ENCODE peak calls at places on chromosomes 3 and 15, in five cellular contexts. Y, M, T, H and V are unnamed samples.
A peak's percentile ranks its signal among the peaks of the same experiment; 100 is the strongest.

GRCh38 chr3:140170612-140171011 is 235.6 kb downstream of the CLSTN2 start:
- DNase-seq in Y (no peak), M (no peak), T (no peak), H (no peak), V (no peak)

GRCh38 chr3:17874630-17875029 is 132.2 kb upstream of the TBC1D5 start:
- DNase-seq in Y (no peak), M (no peak), T (no peak), H (no peak), V (no peak)

GRCh38 chr3:44016818-44017217 is 224.9 kb upstream of the TOPAZ1 start:
- DNase-seq in Y (no peak), M (no peak), T (no peak), H (no peak), V (no peak)

GRCh38 chr3:55860040-55860439 is 372.9 kb upstream of the WNT5A start:
- DNase-seq in Y (no peak), M (no peak), T (no peak), H (no peak), V (no peak)

GRCh38 chr3:127820221-127820870 is 2.0 kb downstream of the MGLL start:
- DNase-seq in Y (peak; percentile 53), M (no peak), T (peak; percentile 31), H (no peak), V (no peak)

GRCh38 chr3:187678869-187679268 is 8.7 kb upstream of the SST start:
- DNase-seq in Y (no peak), M (no peak), T (peak; percentile 13), H (no peak), V (peak; percentile 63)

GRCh38 chr3:65334045-65334665 is 646.4 kb upstream of the ADAMTS9 start:
- DNase-seq in Y (no peak), M (no peak), T (no peak), H (no peak), V (no peak)

GRCh38 chr3:37741644-37742043 is 120.0 kb upstream of the CTDSPL start:
- DNase-seq in Y (peak; percentile 68), M (peak; percentile 28), T (peak; percentile 47), H (no peak), V (no peak)

GRCh38 chr3:171691485-171691884 is 118.8 kb downstream of the PLD1 start:
- DNase-seq in Y (no peak), M (no peak), T (no peak), H (no peak), V (no peak)
- H3K36me3 ChIP-seq in Y (no peaks in the 10 kb centered on the region), M (peaks cover 4% of the 10 kb centered on the region), T (no peaks in the 10 kb centered on the region), H (no peaks in the 10 kb centered on the region), V (no peaks in the 10 kb centered on the region)

GRCh38 chr15:31300208-31300661 is 26.4 kb upstream of the KLF13 start:
- DNase-seq in Y (peak; percentile 28), M (no peak), T (no peak), H (no peak), V (no peak)
- H3K27ac ChIP-seq in Y (no peak overlapping the region), M (no peak overlapping the region), T (no peak overlapping the region), H (no peak overlapping the region), V (no peak overlapping the region)

DNA sequence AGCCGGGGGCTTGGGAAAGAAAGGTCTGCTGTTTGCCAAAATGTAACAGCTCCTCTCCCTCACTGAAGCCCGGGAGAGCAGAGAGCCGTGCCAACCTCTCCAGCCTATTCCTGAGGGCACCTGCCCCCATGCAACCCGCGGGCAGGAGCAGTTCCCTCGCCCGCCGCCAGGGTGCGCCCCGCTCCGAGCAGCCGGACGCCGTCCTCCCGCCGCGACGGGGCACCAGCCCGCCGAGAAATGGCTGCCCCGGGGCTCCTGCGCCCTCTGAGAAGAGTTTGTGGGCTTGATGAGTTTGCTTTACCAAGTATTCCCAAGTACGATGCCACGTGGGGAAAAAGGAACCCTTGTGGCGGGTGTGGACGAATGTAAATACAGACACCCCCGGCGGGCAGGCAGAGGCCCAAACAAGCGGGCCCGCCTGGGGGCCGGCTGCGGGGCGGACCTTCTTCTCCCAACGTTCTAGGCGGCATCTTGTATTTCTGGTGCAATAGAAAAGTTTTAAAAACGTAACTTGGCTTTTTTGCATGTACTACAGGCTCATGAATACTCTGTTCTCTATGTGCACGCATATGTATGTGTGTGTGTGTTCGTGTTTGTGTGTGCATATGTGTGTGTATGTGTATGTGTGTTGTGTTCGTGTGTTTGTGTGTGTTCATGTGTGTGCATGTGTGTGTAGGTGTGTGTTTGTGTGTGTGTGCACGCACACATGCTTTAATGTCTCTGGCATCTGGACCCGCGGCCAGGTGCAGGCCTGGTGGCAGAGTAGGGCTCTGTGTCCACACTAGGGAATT is 162.9 kb downstream of the CHSY1 start:
- DNase-seq in Y (peak; percentile 75), M (no peak), T (peak; percentile 80), H (peak; percentile 66), V (peak; percentile 47)
- H3K4me3 ChIP-seq in Y (no peak overlapping the region), M (peak overlapping the region; percentile 65), T (no peak overlapping the region), H (no peak overlapping the region), V (no peak overlapping the region)

GRCh38 chr3:33132019-33132360 is 18.2 kb downstream of the CRTAP start:
- DNase-seq in Y (no peak), M (no peak), T (no peak), H (no peak), V (no peak)

GRCh38 chr3:33131328-33132018 is 17.7 kb downstream of the CRTAP start:
- DNase-seq in Y (no peak), M (no peak), T (no peak), H (no peak), V (peak; percentile 68)

GRCh38 chr3:33125840-33126239 is 12.0 kb downstream of the CRTAP start:
- DNase-seq in Y (no peak), M (no peak), T (no peak), H (no peak), V (no peak)

GRCh38 chr3:33130144-33130543 is 16.3 kb downstream of the CRTAP start:
- DNase-seq in Y (no peak), M (no peak), T (no peak), H (no peak), V (no peak)

DNA sequence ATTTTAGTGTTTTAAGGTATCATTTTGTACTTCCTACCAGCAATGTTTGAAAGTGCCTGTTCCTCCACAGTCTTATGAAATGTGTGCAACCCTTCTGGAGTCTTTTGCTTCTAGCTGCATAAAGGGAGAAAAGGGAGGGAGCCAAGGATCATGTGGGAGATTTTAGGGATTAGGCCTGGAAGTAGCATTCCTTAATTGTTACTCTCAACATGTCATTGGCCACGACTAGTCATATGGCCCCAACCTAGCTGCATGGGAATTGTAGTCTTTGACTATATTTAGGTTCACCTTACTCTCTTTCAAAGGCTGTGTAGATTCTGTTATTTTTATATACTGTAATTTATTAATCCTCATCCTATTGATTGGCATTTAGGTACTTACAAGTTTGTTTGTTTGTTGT is 14.9 kb downstream of the CRTAP start:
- DNase-seq in Y (no peak), M (no peak), T (no peak), H (no peak), V (no peak)
- H3K36me3 ChIP-seq in Y (peaks cover 30% of the 10 kb centered on the region), M (peaks cover 29% of the 10 kb centered on the region), T (no peaks in the 10 kb centered on the region), H (peaks cover 17% of the 10 kb centered on the region), V (peaks cover 3% of the 10 kb centered on the region)

GRCh38 chr3:113607219-113607596 is 74.9 kb downstream of the SIDT1 start:
- DNase-seq in Y (no peak), M (no peak), T (no peak), H (no peak), V (no peak)
- H3K27ac ChIP-seq in Y (no peak overlapping the region), M (no peak overlapping the region), T (no peak overlapping the region), H (no peak overlapping the region), V (no peak overlapping the region)

GRCh38 chr15:93126496-93127083 is 37.6 kb upstream of the RGMA start:
- DNase-seq in Y (no peak), M (no peak), T (no peak), H (no peak), V (no peak)

GRCh38 chr15:93135459-93135858 is 46.4 kb upstream of the RGMA start:
- DNase-seq in Y (no peak), M (no peak), T (no peak), H (no peak), V (no peak)

GRCh38 chr15:93131485-93132075 is 42.6 kb upstream of the RGMA start:
- DNase-seq in Y (no peak), M (no peak), T (no peak), H (no peak), V (no peak)

GRCh38 chr15:93127286-93127685 is 38.3 kb upstream of the RGMA start:
- DNase-seq in Y (no peak), M (no peak), T (no peak), H (no peak), V (no peak)

GRCh38 chr15:93130111-93130510 is 41.1 kb upstream of the RGMA start:
- DNase-seq in Y (no peak), M (no peak), T (no peak), H (no peak), V (no peak)
- H3K4me3 ChIP-seq in Y (no peak overlapping the region), M (no peak overlapping the region), T (no peak overlapping the region), H (no peak overlapping the region), V (no peak overlapping the region)

GRCh38 chr15:42175671-42176070 is 19.2 kb upstream of the PLA2G4F start:
- DNase-seq in Y (no peak), M (no peak), T (no peak), H (no peak), V (no peak)
- H3K36me3 ChIP-seq in Y (peaks cover 16% of the 10 kb centered on the region), M (peaks cover 65% of the 10 kb centered on the region), T (no peaks in the 10 kb centered on the region), H (peaks cover 51% of the 10 kb centered on the region), V (peaks cover 4% of the 10 kb centered on the region)

DNA sequence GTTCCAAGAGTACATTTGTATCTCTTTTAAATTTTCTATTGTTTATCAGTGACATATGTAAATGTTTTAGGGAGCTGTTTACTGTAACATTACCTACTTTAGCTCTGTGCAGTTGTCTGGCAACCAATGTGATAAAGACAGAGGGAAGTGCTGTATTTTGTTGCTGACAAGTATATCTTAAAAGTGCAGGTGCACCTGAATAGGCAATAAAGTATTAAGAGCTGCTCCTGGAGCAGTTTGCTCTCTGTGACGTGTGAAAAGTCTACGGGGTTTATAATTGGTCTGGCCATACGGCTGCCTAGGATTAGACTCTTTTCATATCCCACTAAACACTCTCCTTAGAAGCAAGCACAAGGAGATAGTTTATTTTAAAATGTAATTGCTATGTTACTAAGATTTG is 178.3 kb downstream of the IGF1R start:
- DNase-seq in Y (no peak), M (no peak), T (no peak), H (no peak), V (no peak)
- H3K27ac ChIP-seq in Y (no peak overlapping the region), M (no peak overlapping the region), T (no peak overlapping the region), H (no peak overlapping the region), V (no peak overlapping the region)

GRCh38 chr3:169971522-169971921 is 4.9 kb downstream of the SEC62 start:
- DNase-seq in Y (no peak), M (no peak), T (no peak), H (no peak), V (no peak)
- H3K4me3 ChIP-seq in Y (no peak overlapping the region), M (no peak overlapping the region), T (no peak overlapping the region), H (no peak overlapping the region), V (no peak overlapping the region)

GRCh38 chr15:85627245-85627935 is 167.3 kb downstream of the KLHL25 start:
- DNase-seq in Y (no peak), M (no peak), T (no peak), H (no peak), V (no peak)

GRCh38 chr15:85633859-85634258 is 160.9 kb downstream of the KLHL25 start:
- DNase-seq in Y (no peak), M (no peak), T (no peak), H (no peak), V (no peak)

GRCh38 chr15:85636351-85636750 is 158.4 kb downstream of the KLHL25 start:
- DNase-seq in Y (no peak), M (no peak), T (no peak), H (no peak), V (no peak)

DNA sequence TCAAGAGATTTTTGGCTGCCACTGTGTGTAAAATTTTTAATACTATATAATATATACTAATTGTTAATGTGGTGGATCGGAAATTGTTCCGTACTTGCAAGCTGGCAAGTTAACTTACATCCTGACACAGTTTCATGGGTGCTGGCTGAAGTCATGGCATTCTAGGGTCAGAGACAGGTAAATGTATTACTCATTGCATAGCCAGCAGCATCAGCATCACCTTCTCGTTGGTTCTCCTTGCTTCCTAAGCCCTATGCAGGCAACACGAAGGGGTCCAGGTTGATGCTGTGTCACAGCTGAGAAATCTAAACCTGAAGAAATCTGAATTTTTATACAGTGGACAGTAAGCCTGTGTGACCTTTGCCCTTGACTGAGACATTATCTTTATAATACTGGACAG is 162.7 kb downstream of the KLHL25 start:
- DNase-seq in Y (no peak), M (no peak), T (no peak), H (no peak), V (no peak)
- H3K36me3 ChIP-seq in Y (peaks cover 6% of the 10 kb centered on the region), M (no peaks in the 10 kb centered on the region), T (no peaks in the 10 kb centered on the region), H (no peaks in the 10 kb centered on the region), V (no peaks in the 10 kb centered on the region)